ENCODE peak calls at places on chromosomes 16 and 17, in seven cellular contexts. H, X, Y, F, J, L and P are unnamed samples.

GRCh38 chr16:59463776-59464175 is 729.7 kb upstream of the GOT2 start:
- DNase-seq in L (no peak), Y (no peak), J (no peak), H (no peak), F (no peak), X (no peak), P (peak; percentile 54)

GRCh38 chr17:83133302-83134121 is 54.1 kb downstream of the METRNL start:
- DNase-seq in X (no peak), Y (no peak), L (peak; percentile 67), H (no peak), F (no peak), J (no peak), P (no peak)

GRCh38 chr17:8997994-8998628 is 23.2 kb upstream of the NTN1 start:
- DNase-seq in L (peak; percentile 62), Y (peak; percentile 83), X (peak; percentile 51), H (peak; percentile 41), F (peak; percentile 69), J (peak; percentile 40), P (peak; percentile 52)

GRCh38 chr17:64056269-64057005 is 36.0 kb upstream of the ICAM2 start:
- DNase-seq in X (no peak), H (no peak), Y (peak; percentile 77), J (peak; percentile 57), L (no peak), F (no peak), P (no peak)

GRCh38 chr16:85086347-85087291 is 25.7 kb downstream of the CIBAR2 start:
- DNase-seq in J (no peak), H (peak; percentile 56), L (peak; percentile 83), Y (peak; percentile 84), F (peak; percentile 82), X (peak; percentile 54), P (peak; percentile 63)

GRCh38 chr17:32385121-32385520 is 35.2 kb downstream of the ZNF207 start:
- DNase-seq in J (no peak), Y (no peak), F (no peak), L (no peak), H (no peak), X (no peak), P (no peak)

GRCh38 chr16:27245276-27246231 is 23.0 kb downstream of the NSMCE1 start:
- DNase-seq in L (no peak), H (no peak), F (peak; percentile 45), X (no peak), J (no peak), Y (no peak), P (no peak)

GRCh38 chr16:58393138-58393504 is 850 bp downstream of the GINS3 start:
- DNase-seq in L (peak; percentile 49), Y (no peak), X (no peak), J (no peak), H (peak; percentile 15), F (peak; percentile 16), P (no peak)

GRCh38 chr16:21663889-21664647 is at the start of gene OTOA:
- DNase-seq in J (no peak), H (no peak), L (peak; percentile 74), Y (peak; percentile 78), X (no peak), F (no peak), P (no peak)

GRCh38 chr17:78962345-78962983 is 17.3 kb downstream of the LGALS3BP start:
- DNase-seq in J (no peak), L (peak; percentile 39), F (no peak), H (peak; percentile 96), X (peak; percentile 81), Y (no peak), P (no peak)

GRCh38 chr17:82244413-82245140 is 15.7 kb downstream of the SLC16A3 start:
- DNase-seq in X (no peak), J (no peak), H (no peak), F (peak; percentile 41), L (peak; percentile 78), Y (no peak), P (peak; percentile 38)

GRCh38 chr17:44556114-44556853 is 1.0 kb upstream of the FZD2 start:
- DNase-seq in Y (peak; percentile 98), L (peak; percentile 67), F (peak; percentile 47), X (peak; percentile 19), H (peak; percentile 15), J (peak; percentile 30), P (peak; percentile 63)

GRCh38 chr16:79299154-79299799 is 301.3 kb downstream of the MAF start:
- DNase-seq in F (no peak), H (no peak), L (peak; percentile 30), Y (peak; percentile 75), X (no peak), J (no peak), P (no peak)

GRCh38 chr16:23754594-23755483 is at the start of gene CHP2:
- DNase-seq in J (no peak), L (peak; percentile 58), Y (peak; percentile 63), X (no peak), H (no peak), F (peak; percentile 91), P (no peak)

GRCh38 chr17:7323731-7324437 is 5.3 kb downstream of the NEURL4 start:
- DNase-seq in L (peak; percentile 90), Y (peak; percentile 86), F (peak; percentile 49), X (no peak), J (no peak), H (no peak), P (peak; percentile 32)

GRCh38 chr16:13988038-13988437 is 68.1 kb downstream of the ERCC4 start:
- DNase-seq in H (no peak), L (no peak), Y (no peak), X (no peak), F (no peak), J (no peak), P (no peak)

GRCh38 chr17:7956208-7956965 is 24.4 kb downstream of the CNTROB start:
- DNase-seq in L (peak; percentile 34), F (no peak), H (no peak), X (no peak), J (no peak), Y (no peak), P (peak; percentile 25)

GRCh38 chr17:78289802-78290363 is 58.5 kb downstream of the TMEM235 start:
- DNase-seq in H (peak; percentile 71), X (peak; percentile 88), J (peak; percentile 30), F (peak; percentile 78), L (peak; percentile 89), Y (peak; percentile 96), P (peak; percentile 85)

GRCh38 chr16:81405702-81406113 is 38.9 kb upstream of the CMIP start:
- DNase-seq in Y (peak; percentile 69), H (peak; percentile 91), L (no peak), X (peak; percentile 99), J (no peak), F (peak; percentile 58), P (peak; percentile 94)

GRCh38 chr17:61286449-61286848 is 113.2 kb upstream of the TBX2 start:
- DNase-seq in F (no peak), X (no peak), J (no peak), Y (no peak), H (no peak), L (no peak), P (no peak)
- H2AFZ ChIP-seq in F (no peak overlapping the region), X (no peak overlapping the region), J (no peak overlapping the region), Y (peak overlapping the region; percentile 77), H (no peak overlapping the region), L (no peak overlapping the region), P (no peak overlapping the region)

DNA sequence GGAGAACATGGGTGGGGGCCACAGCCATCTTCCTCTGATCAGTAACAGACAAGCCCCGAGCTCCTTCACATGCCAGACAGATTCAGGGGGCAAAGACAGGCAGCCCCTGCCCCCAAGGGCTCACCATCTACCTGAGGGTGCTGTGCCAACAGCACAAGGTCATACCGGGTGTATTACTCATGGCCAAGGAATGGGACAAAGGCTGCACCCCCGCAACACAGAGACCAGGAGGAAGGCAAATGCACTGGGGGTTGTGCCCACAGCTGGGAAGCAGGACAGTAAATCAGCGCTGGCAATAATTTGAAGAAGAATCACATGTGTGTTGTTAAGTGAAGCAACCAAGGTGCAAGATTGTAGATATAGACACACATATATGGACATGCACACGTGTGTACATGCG is 137.1 kb downstream of the C16orf95 start:
- DNase-seq in Y (no peak), J (no peak), F (no peak), L (no peak), H (no peak), X (no peak), P (no peak)
- TF ChIP-seq POLR2AphosphoS5 in Y (no peak), J (no peak), F (no peak), L (no peak), H (no peak), X (no peak), P (no peak)

GRCh38 chr17:58536541-58536940 is 22.1 kb upstream of the MTMR4 start:
- DNase-seq in H (no peak), Y (no peak), L (no peak), F (no peak), J (no peak), X (no peak), P (no peak)

GRCh38 chr17:58535431-58535830 is 21.0 kb upstream of the MTMR4 start:
- DNase-seq in F (no peak), H (peak; percentile 81), Y (no peak), J (no peak), X (peak; percentile 56), L (no peak), P (no peak)

GRCh38 chr17:58533616-58534188 is 19.3 kb upstream of the MTMR4 start:
- DNase-seq in Y (no peak), J (no peak), X (no peak), H (no peak), L (no peak), F (no peak), P (no peak)

GRCh38 chr17:58534331-58534730 is 19.9 kb upstream of the MTMR4 start:
- DNase-seq in J (no peak), F (no peak), H (peak; percentile 30), Y (peak; percentile 38), X (no peak), L (no peak), P (no peak)

DNA sequence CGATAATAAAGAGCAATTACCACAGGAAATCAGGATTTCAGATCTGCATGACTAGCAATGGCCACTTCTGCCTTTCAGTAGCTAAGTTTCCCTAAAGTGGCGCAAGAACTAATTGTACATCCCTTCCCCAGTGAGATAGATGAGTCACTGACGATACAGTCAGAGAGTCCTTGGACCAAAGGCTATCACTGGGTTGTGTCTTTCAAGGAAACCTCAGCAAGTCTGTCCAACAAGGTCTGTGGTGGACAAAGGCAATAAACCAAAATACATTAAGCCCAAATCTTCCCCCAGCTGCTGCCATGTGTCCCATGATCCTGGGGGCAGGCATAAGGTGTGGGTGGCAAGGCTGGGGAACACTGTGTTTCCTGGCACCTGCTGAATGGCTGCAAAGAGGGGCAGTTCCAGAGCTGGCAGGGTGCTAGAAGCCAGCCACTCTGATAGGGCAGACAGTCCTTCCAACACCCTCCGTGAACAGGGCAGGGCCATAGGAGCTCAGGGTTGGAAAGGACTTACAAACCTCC is 20.5 kb upstream of the MTMR4 start:
- DNase-seq in L (no peak), J (no peak), F (no peak), X (peak; percentile 24), Y (no peak), H (peak; percentile 33), P (no peak)
- H2AFZ ChIP-seq in L (no peak overlapping the region), J (no peak overlapping the region), F (peak overlapping the region; percentile 43), X (peak overlapping the region; percentile 49), Y (no peak overlapping the region), H (no peak overlapping the region), P (no peak overlapping the region)

DNA sequence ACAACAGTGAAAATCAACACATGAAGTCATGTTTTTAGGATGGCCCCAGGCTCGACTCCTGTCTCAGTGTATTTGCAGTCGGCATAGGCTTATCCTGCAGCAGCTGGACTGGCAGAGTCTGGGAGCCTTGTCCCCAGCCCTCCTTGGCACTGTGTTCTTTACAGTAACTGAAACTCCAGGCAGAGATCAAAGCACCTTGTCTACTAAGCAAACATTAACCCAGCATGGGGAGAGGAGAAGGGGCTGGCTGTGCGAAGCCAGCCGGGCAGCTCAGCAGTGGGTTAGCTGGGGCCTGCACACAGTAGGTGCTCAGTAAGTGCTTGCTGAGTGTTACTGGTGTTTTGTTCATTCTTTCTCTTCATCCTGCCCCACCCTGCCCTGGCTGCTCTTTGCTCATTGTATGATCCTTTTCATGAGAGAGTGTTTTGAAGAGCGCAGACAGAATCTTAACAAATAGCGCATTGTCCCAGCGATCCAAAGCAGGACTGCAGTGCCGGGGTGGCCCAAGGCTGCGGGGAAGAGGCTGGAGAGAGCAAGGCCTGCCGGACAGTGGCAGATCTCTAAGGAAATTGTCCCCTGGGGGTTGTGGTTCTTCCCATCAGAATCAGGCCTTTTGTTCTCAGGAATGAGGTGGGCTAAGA is 23.5 kb upstream of the ITGB4 start:
- DNase-seq in F (no peak), Y (no peak), X (no peak), J (no peak), L (no peak), H (peak; percentile 68), P (no peak)
- TF ChIP-seq POLR2AphosphoS5 in F (no peak), Y (no peak), X (no peak), J (no peak), L (no peak), H (peak; percentile 11), P (peak; percentile 17)